ENCODE peak calls at places on chromosomes 3 and 15, in eight cellular contexts. Q is stimulated activated CD8-positive, alpha-beta memory T cell treated with anti-CD3 and anti-CD28 coated beads, Interleukin-7, amount 100 ng/mL, for 1 hour; I is upper lobe of right lung; G is AG10803; N is AG09309; B is substantia nigra; Z is left lobe of liver; C is GM12891. W is an unnamed sample.

GRCh38 chr15:69849232-69849610 is 248.5 kb downstream of the TLE3 start:
- DNase-seq in N (no peak), Q (no peak), I (no peak), G (no peak), C (no peak), Z (no peak), B (no peak), W (no peak)

GRCh38 chr15:68347392-68347791 is 69.8 kb downstream of the FEM1B start:
- DNase-seq in I (no peak), N (no peak), Z (no peak), G (peak; percentile 52), B (no peak), Q (no peak), C (no peak), W (no peak)

GRCh38 chr3:100682056-100682853 is 27.0 kb upstream of the TFG start:
- DNase-seq in G (no peak), I (peak; percentile 75), N (no peak), B (no peak), Z (no peak), Q (no peak), C (no peak), W (no peak)

GRCh38 chr15:39843561-39843960 is 60.9 kb upstream of the FSIP1 start:
- DNase-seq in N (no peak), Z (no peak), G (no peak), Q (no peak), I (no peak), B (no peak), C (no peak), W (no peak)

GRCh38 chr15:51629612-51630011 is 7.0 kb upstream of the DMXL2 start:
- DNase-seq in Z (no peak), I (no peak), B (peak; percentile 3), G (peak; percentile 31), Q (no peak), N (no peak), C (no peak), W (no peak)

GRCh38 chr3:115420086-115420485 is 203.2 kb upstream of the GAP43 start:
- DNase-seq in Z (no peak), G (no peak), C (no peak), Q (no peak), B (no peak), N (no peak), I (no peak), W (no peak)

GRCh38 chr3:105828703-105829102 is 40.1 kb downstream of the CBLB start:
- DNase-seq in I (no peak), G (no peak), N (no peak), Z (no peak), Q (no peak), C (no peak), B (no peak), W (no peak)

GRCh38 chr3:158313344-158313927 is 203.5 kb downstream of the RSRC1 start:
- DNase-seq in N (no peak), Q (no peak), B (no peak), G (peak; percentile 15), I (no peak), Z (no peak), C (no peak), W (no peak)

GRCh38 chr3:170839518-170840100 is 30.4 kb downstream of the RPL22L1 start:
- DNase-seq in Q (no peak), N (no peak), G (no peak), I (no peak), B (no peak), Z (no peak), C (no peak), W (no peak)

GRCh38 chr3:177337548-177338331 is 140.5 kb upstream of the TBL1XR1 start:
- DNase-seq in Z (no peak), I (no peak), Q (peak; percentile 34), B (no peak), G (peak; percentile 92), C (no peak), N (no peak), W (no peak)

GRCh38 chr3:127175272-127175671 is 17.7 kb upstream of the PRR23E start:
- DNase-seq in C (no peak), B (no peak), N (no peak), Q (no peak), Z (no peak), G (no peak), I (peak; percentile 31), W (no peak)

W was measured in sigmoid colon.